ENCODE peak calls at places on chromosome 1, in five cellular contexts. H, K, V, M and L are unnamed samples.

GRCh38 chr1:17540255-17541001 is 930 bp downstream of the ARHGEF10L start:
- DNase-seq in K (no peak), M (no peak), V (peak; percentile 24), H (no peak), L (peak; percentile 64)

GRCh38 chr1:230578621-230579020 is 63.7 kb upstream of the COG2 start:
- DNase-seq in V (no peak), K (no peak), M (no peak), H (no peak), L (no peak)

GRCh38 chr1:57017201-57017600 is 51.4 kb upstream of the C8B start:
- DNase-seq in K (no peak), V (peak; percentile 1), M (no peak), H (no peak), L (no peak)

GRCh38 chr1:208562021-208562950 is 318.1 kb upstream of the PLXNA2 start:
- DNase-seq in V (no peak), K (no peak), M (no peak), H (no peak), L (no peak)

GRCh38 chr1:207797229-207797973 is 45.5 kb downstream of the CD46 start:
- DNase-seq in M (peak; percentile 79), V (peak; percentile 96), H (peak; percentile 93), K (peak; percentile 68), L (peak; percentile 92)

GRCh38 chr1:18299441-18300338 is 181.0 kb upstream of the KLHDC7A start:
- DNase-seq in K (no peak), M (no peak), H (peak; percentile 26), V (peak; percentile 2), L (no peak)

GRCh38 chr1:113940365-113941244 is 11.5 kb downstream of the HIPK1 start:
- DNase-seq in V (no peak), K (peak; percentile 27), M (peak; percentile 29), H (no peak), L (no peak)

GRCh38 chr1:41936107-41936506 is 17.4 kb upstream of the HIVEP3 start:
- DNase-seq in H (no peak), V (peak; percentile 63), M (no peak), K (no peak), L (no peak)

GRCh38 chr1:179217943-179218507 is 11.5 kb downstream of the ABL2 start:
- DNase-seq in K (no peak), V (peak; percentile 65), M (no peak), H (no peak), L (no peak)

GRCh38 chr1:70504176-70504820 is 93.2 kb downstream of the CTH start:
- DNase-seq in V (peak; percentile 15), M (no peak), H (no peak), K (no peak), L (peak; percentile 77)

GRCh38 chr1:27872059-27872801 is at the start of gene THEMIS2:
- DNase-seq in V (peak; percentile 23), M (peak; percentile 77), H (peak; percentile 44), K (peak; percentile 79), L (peak; percentile 75)

GRCh38 chr1:209879539-209879938 is 51.8 kb downstream of the UTP25 start:
- DNase-seq in K (no peak), M (no peak), H (no peak), V (peak; percentile 81), L (no peak)

GRCh38 chr1:235407419-235407818 is 40.2 kb downstream of the TBCE start:
- DNase-seq in V (no peak), H (no peak), K (no peak), M (no peak), L (no peak)

GRCh38 chr1:67601955-67602354 is 83.0 kb upstream of the GADD45A start:
- DNase-seq in H (no peak), K (no peak), M (no peak), V (no peak), L (no peak)

GRCh38 chr1:161182214-161182613 is 4.9 kb upstream of the B4GALT3 start:
- DNase-seq in V (peak; percentile 85), H (no peak), K (no peak), M (peak; percentile 64), L (no peak)

GRCh38 chr1:5975133-5975880 is 16.9 kb downstream of the NPHP4 start:
- DNase-seq in V (peak; percentile 58), H (peak; percentile 70), K (peak; percentile 34), M (no peak), L (no peak)

GRCh38 chr1:26122988-26123973 is 11.7 kb downstream of the PDIK1L start:
- DNase-seq in V (peak; percentile 74), H (no peak), M (no peak), K (no peak), L (no peak)

GRCh38 chr1:178324003-178324402 is 172.8 kb downstream of the CLEC20A start:
- DNase-seq in V (no peak), M (no peak), K (no peak), H (no peak), L (no peak)

GRCh38 chr1:42949312-42950145 is 9.1 kb downstream of the SLC2A1 start:
- DNase-seq in H (no peak), K (no peak), M (no peak), V (no peak), L (no peak)

GRCh38 chr1:112904071-112904830 is 51.7 kb downstream of the SLC16A1 start:
- DNase-seq in K (no peak), V (peak; percentile 78), M (no peak), H (no peak), L (no peak)

GRCh38 chr1:215444715-215445414 is 122.2 kb upstream of the KCTD3 start:
- DNase-seq in H (no peak), M (no peak), V (no peak), K (no peak), L (no peak)

GRCh38 chr1:35899941-35900340 is 16.9 kb downstream of the AGO1 start:
- DNase-seq in H (no peak), M (no peak), K (no peak), V (no peak), L (no peak)

GRCh38 chr1:81007024-81007423 is 793.7 kb upstream of the ADGRL2 start:
- DNase-seq in M (no peak), K (no peak), V (no peak), H (no peak), L (no peak)

GRCh38 chr1:228544921-228545591 is 57.9 kb downstream of the RNF187 start:
- DNase-seq in V (no peak), M (no peak), H (no peak), K (no peak), L (no peak)

GRCh38 chr1:11736746-11737639 is 1.1 kb downstream of the AGTRAP start:
- DNase-seq in V (peak; percentile 98), H (peak; percentile 60), K (peak; percentile 27), M (no peak), L (peak; percentile 62)

GRCh38 chr1:205246426-205247119 is 18.8 kb downstream of the TMCC2 start:
- DNase-seq in K (no peak), M (no peak), H (no peak), V (no peak), L (no peak)

GRCh38 chr1:184298321-184299052 is 88.3 kb upstream of the C1orf21 start:
- DNase-seq in V (peak; percentile 9), M (no peak), K (no peak), H (no peak), L (no peak)

GRCh38 chr1:13775446-13775845 is 75.5 kb downstream of the PRDM2 start:
- DNase-seq in K (no peak), M (no peak), V (no peak), H (no peak), L (no peak)

GRCh38 chr1:112284796-112285195 is 111.2 kb upstream of the CTTNBP2NL start:
- DNase-seq in V (no peak), K (no peak), M (no peak), H (no peak), L (no peak)

GRCh38 chr1:41238311-41239094 is 3.6 kb downstream of the SCMH1 start:
- DNase-seq in M (no peak), K (no peak), H (no peak), V (peak; percentile 46), L (no peak)

GRCh38 chr1:47996406-47997226 is 569 bp downstream of the TRABD2B start:
- DNase-seq in K (no peak), V (no peak), H (peak; percentile 32), M (no peak), L (no peak)